ENCODE peak calls at places on chromosomes 11 and 22, in six cellular contexts. One of them, this sample, is unnamed.

GRCh38 chr11:24239016-24239720 is 257.7 kb upstream of the LUZP2 start:
- DNase-seq in lung: no peak
- DNase-seq in RPMI7951: no peak
- DNase-seq in GM12864: no peak
- DNase-seq in activated effector memory CD4-positive, alpha-beta T cell treated with anti-CD3 and anti-CD28 coated beads, Interleukin-2, amount 50 U/mL, for 16 hours: no peak
- DNase-seq in CD4-positive, CD25-positive, alpha-beta regulatory T cell: no peak
- DNase-seq in this sample: no peak

GRCh38 chr11:44797886-44798683 is 71.3 kb downstream of the TSPAN18 start:
- DNase-seq in GM12864: no peak
- DNase-seq in CD4-positive, CD25-positive, alpha-beta regulatory T cell: no peak
- DNase-seq in lung: no peak
- DNase-seq in RPMI7951: no peak
- DNase-seq in activated effector memory CD4-positive, alpha-beta T cell treated with anti-CD3 and anti-CD28 coated beads, Interleukin-2, amount 50 U/mL, for 16 hours: no peak
- DNase-seq in this sample: no peak

GRCh38 chr11:100778386-100778785 is 91.3 kb downstream of the ARHGAP42 start:
- DNase-seq in CD4-positive, CD25-positive, alpha-beta regulatory T cell: no peak
- DNase-seq in GM12864: no peak
- DNase-seq in activated effector memory CD4-positive, alpha-beta T cell treated with anti-CD3 and anti-CD28 coated beads, Interleukin-2, amount 50 U/mL, for 16 hours: no peak
- DNase-seq in lung: no peak
- DNase-seq in RPMI7951: no peak
- DNase-seq in this sample: no peak

GRCh38 chr22:19197997-19198865 is 19.7 kb upstream of the SLC25A1 start:
- DNase-seq in GM12864: no peak
- DNase-seq in RPMI7951: no peak
- DNase-seq in lung: no peak
- DNase-seq in CD4-positive, CD25-positive, alpha-beta regulatory T cell: no peak
- DNase-seq in activated effector memory CD4-positive, alpha-beta T cell treated with anti-CD3 and anti-CD28 coated beads, Interleukin-2, amount 50 U/mL, for 16 hours: no peak
- DNase-seq in this sample: no peak

GRCh38 chr22:20240900-20241299 is 27.2 kb downstream of the RTN4R start:
- DNase-seq in RPMI7951: no peak
- DNase-seq in activated effector memory CD4-positive, alpha-beta T cell treated with anti-CD3 and anti-CD28 coated beads, Interleukin-2, amount 50 U/mL, for 16 hours: no peak
- DNase-seq in GM12864: no peak
- DNase-seq in lung: no peak
- DNase-seq in CD4-positive, CD25-positive, alpha-beta regulatory T cell: no peak
- DNase-seq in this sample: no peak

GRCh38 chr11:100788561-100788960 is 101.5 kb downstream of the ARHGAP42 start:
- DNase-seq in RPMI7951: no peak
- DNase-seq in lung: no peak
- DNase-seq in CD4-positive, CD25-positive, alpha-beta regulatory T cell: no peak
- DNase-seq in GM12864: no peak
- DNase-seq in activated effector memory CD4-positive, alpha-beta T cell treated with anti-CD3 and anti-CD28 coated beads, Interleukin-2, amount 50 U/mL, for 16 hours: no peak
- DNase-seq in this sample: no peak

GRCh38 chr22:38051900-38052862 is 5.0 kb upstream of the PICK1 start:
- DNase-seq in CD4-positive, CD25-positive, alpha-beta regulatory T cell: peak
- DNase-seq in RPMI7951: peak
- DNase-seq in lung: peak
- DNase-seq in activated effector memory CD4-positive, alpha-beta T cell treated with anti-CD3 and anti-CD28 coated beads, Interleukin-2, amount 50 U/mL, for 16 hours: peak
- DNase-seq in GM12864: peak
- DNase-seq in this sample: peak

GRCh38 chr11:101453682-101454081 is 130.1 kb downstream of the TRPC6 start:
- DNase-seq in CD4-positive, CD25-positive, alpha-beta regulatory T cell: no peak
- DNase-seq in GM12864: no peak
- DNase-seq in activated effector memory CD4-positive, alpha-beta T cell treated with anti-CD3 and anti-CD28 coated beads, Interleukin-2, amount 50 U/mL, for 16 hours: no peak
- DNase-seq in RPMI7951: no peak
- DNase-seq in lung: no peak
- DNase-seq in this sample: no peak

GRCh38 chr22:20061481-20061861 is 18.6 kb upstream of the DGCR8 start:
- DNase-seq in lung: no peak
- DNase-seq in activated effector memory CD4-positive, alpha-beta T cell treated with anti-CD3 and anti-CD28 coated beads, Interleukin-2, amount 50 U/mL, for 16 hours: no peak
- DNase-seq in GM12864: no peak
- DNase-seq in RPMI7951: peak
- DNase-seq in CD4-positive, CD25-positive, alpha-beta regulatory T cell: no peak
- DNase-seq in this sample: no peak

GRCh38 chr22:19047993-19048392 is 74.2 kb downstream of the DGCR2 start:
- DNase-seq in GM12864: no peak
- DNase-seq in lung: no peak
- DNase-seq in CD4-positive, CD25-positive, alpha-beta regulatory T cell: no peak
- DNase-seq in activated effector memory CD4-positive, alpha-beta T cell treated with anti-CD3 and anti-CD28 coated beads, Interleukin-2, amount 50 U/mL, for 16 hours: peak
- DNase-seq in RPMI7951: no peak
- DNase-seq in this sample: no peak

GRCh38 chr22:17243524-17243923 is 24.3 kb upstream of the ADA2 start:
- DNase-seq in RPMI7951: no peak
- DNase-seq in activated effector memory CD4-positive, alpha-beta T cell treated with anti-CD3 and anti-CD28 coated beads, Interleukin-2, amount 50 U/mL, for 16 hours: no peak
- DNase-seq in CD4-positive, CD25-positive, alpha-beta regulatory T cell: peak
- DNase-seq in lung: no peak
- DNase-seq in GM12864: peak
- DNase-seq in this sample: peak

This sample was measured in GM12878.